ENCODE peak calls at places on chromosomes 6 and 20, in ten cellular contexts. B is tibial artery, O is fibroblast of mammary gland, N is RWPE1, M is lower lobe of right lung, F is heart right ventricle, G is progenitor cell of endocrine pancreas, H is kidney, S is tibial nerve, R is astrocyte. U is an unnamed sample.

GRCh38 chr20:35226775-35227681 is 538 bp downstream of the MMP24 start:
- DNase-seq in H (peak; percentile 75), R (peak; percentile 26), F (peak; percentile 26), N (peak; percentile 70), M (peak; percentile 58), O (peak; percentile 40), G (peak; percentile 74), B (no peak), S (no peak), U (no peak)

GRCh38 chr20:61682998-61683681 is 382.5 kb downstream of the TAF4 start:
- DNase-seq in S (no peak), H (peak; percentile 23), R (no peak), F (no peak), N (no peak), M (no peak), O (peak; percentile 50), G (no peak), B (no peak), U (no peak)

GRCh38 chr6:45148278-45148677 is 179.9 kb upstream of the RUNX2 start:
- DNase-seq in M (no peak), F (no peak), H (no peak), O (peak; percentile 60), R (peak; percentile 12), S (no peak), N (no peak), B (no peak), G (no peak), U (no peak)

GRCh38 chr6:47308223-47308567 is 1.5 kb downstream of the TNFRSF21 start:
- DNase-seq in R (no peak), G (no peak), B (no peak), M (no peak), H (no peak), F (no peak), O (no peak), S (no peak), N (no peak), U (no peak)

GRCh38 chr6:170442596-170442995 is 110.5 kb downstream of the PSMB1 start:
- DNase-seq in B (no peak), F (no peak), O (no peak), M (no peak), R (no peak), G (no peak), S (no peak), H (no peak), N (no peak), U (no peak)

GRCh38 chr6:166289181-166290061 is 18.8 kb downstream of the PRR18 start:
- DNase-seq in O (no peak), G (no peak), S (no peak), N (no peak), R (no peak), M (no peak), B (no peak), F (no peak), H (no peak), U (no peak)

GRCh38 chr6:35170891-35171290 is 29.8 kb upstream of the TCP11 start:
- DNase-seq in B (no peak), H (no peak), G (no peak), S (no peak), R (no peak), F (no peak), O (no peak), N (no peak), M (no peak), U (no peak)

GRCh38 chr20:31713312-31714049 is 9.2 kb downstream of the BCL2L1 start:
- DNase-seq in M (peak; percentile 66), B (peak; percentile 93), H (peak; percentile 94), F (peak; percentile 90), N (peak; percentile 95), S (peak; percentile 75), O (peak; percentile 92), R (peak; percentile 87), G (no peak), U (peak; percentile 86)

GRCh38 chr20:37808752-37809070 is 94.2 kb upstream of the VSTM2L start:
- DNase-seq in O (no peak), N (no peak), R (no peak), M (no peak), B (no peak), F (no peak), S (no peak), G (no peak), H (no peak), U (no peak)

GRCh38 chr6:111975501-111975900 is 78.4 kb upstream of the CCN6 start:
- DNase-seq in N (no peak), G (no peak), M (no peak), S (no peak), R (no peak), F (no peak), H (no peak), B (no peak), O (no peak), U (no peak)

GRCh38 chr6:138275976-138276375 is 57.7 kb upstream of the PBOV1 start:
- DNase-seq in O (no peak), H (no peak), B (no peak), G (no peak), R (no peak), M (no peak), N (no peak), S (no peak), F (no peak), U (no peak)
- TF ChIP-seq CTCF in O (no peak), H (no peak), B (no peak), G (no peak), R (no peak), M (no peak), N (no peak), S (no peak), F (no peak), U (no peak)

GRCh38 chr20:20174089-20174835 is 121.9 kb downstream of the CFAP61 start:
- DNase-seq in N (no peak), F (no peak), B (no peak), G (no peak), H (no peak), M (no peak), R (no peak), S (no peak), O (no peak), U (no peak)
- TF ChIP-seq CTCF in N (no peak), F (no peak), B (no peak), G (peak; percentile 15), H (no peak), M (no peak), R (no peak), S (no peak), O (no peak), U (peak; percentile 12)

GRCh38 chr20:23448167-23448566 is 4.5 kb downstream of the CST11 start:
- DNase-seq in N (no peak), G (no peak), F (no peak), M (no peak), S (no peak), B (no peak), R (no peak), H (no peak), O (no peak), U (no peak)

GRCh38 chr20:23444859-23445258 is 5.4 kb downstream of the CSTL1 start:
- DNase-seq in F (no peak), S (no peak), H (no peak), O (no peak), N (no peak), B (no peak), R (no peak), G (no peak), M (no peak), U (no peak)

GRCh38 chr20:23445596-23446217 is 6.2 kb downstream of the CSTL1 start:
- DNase-seq in F (no peak), N (peak; percentile 48), G (no peak), H (no peak), R (peak; percentile 85), B (no peak), M (no peak), O (peak; percentile 88), S (no peak), U (peak; percentile 94)

GRCh38 chr20:23449400-23449799 is 3.3 kb downstream of the CST11 start:
- DNase-seq in M (no peak), H (no peak), G (no peak), F (no peak), S (no peak), N (no peak), B (no peak), O (no peak), R (no peak), U (no peak)

GRCh38 chr20:23446505-23446904 is 6.2 kb downstream of the CST11 start:
- DNase-seq in G (peak; percentile 26), R (peak; percentile 43), B (no peak), O (peak; percentile 50), S (no peak), N (no peak), M (no peak), H (no peak), F (peak; percentile 43), U (peak; percentile 30)
- TF ChIP-seq CTCF in G (peak; percentile 52), R (peak; percentile 58), B (peak; percentile 22), O (peak; percentile 64), S (no peak), N (no peak), M (peak; percentile 48), H (no peak), F (peak; percentile 58), U (peak; percentile 74)

GRCh38 chr6:134176283-134176975 is 124.0 kb upstream of the SLC2A12 start:
- DNase-seq in N (no peak), G (peak; percentile 29), B (peak; percentile 83), M (peak; percentile 75), H (peak; percentile 92), O (peak; percentile 18), S (no peak), F (peak; percentile 49), R (peak; percentile 58), U (no peak)

GRCh38 chr6:134177236-134177635 is 124.8 kb upstream of the SLC2A12 start:
- DNase-seq in M (no peak), R (no peak), O (no peak), H (no peak), N (no peak), G (no peak), F (no peak), B (no peak), S (no peak), U (no peak)

GRCh38 chr6:134177753-134178229 is 125.4 kb upstream of the SLC2A12 start:
- DNase-seq in O (peak; percentile 83), H (no peak), G (no peak), R (peak; percentile 52), F (no peak), M (no peak), S (no peak), B (no peak), N (no peak), U (peak; percentile 55)

GRCh38 chr6:134175532-134176282 is 123.3 kb upstream of the SLC2A12 start:
- DNase-seq in B (peak; percentile 90), S (peak; percentile 46), G (no peak), R (peak; percentile 60), O (peak; percentile 85), F (peak; percentile 84), M (peak; percentile 87), H (peak; percentile 95), N (peak; percentile 42), U (peak; percentile 78)

DNA sequence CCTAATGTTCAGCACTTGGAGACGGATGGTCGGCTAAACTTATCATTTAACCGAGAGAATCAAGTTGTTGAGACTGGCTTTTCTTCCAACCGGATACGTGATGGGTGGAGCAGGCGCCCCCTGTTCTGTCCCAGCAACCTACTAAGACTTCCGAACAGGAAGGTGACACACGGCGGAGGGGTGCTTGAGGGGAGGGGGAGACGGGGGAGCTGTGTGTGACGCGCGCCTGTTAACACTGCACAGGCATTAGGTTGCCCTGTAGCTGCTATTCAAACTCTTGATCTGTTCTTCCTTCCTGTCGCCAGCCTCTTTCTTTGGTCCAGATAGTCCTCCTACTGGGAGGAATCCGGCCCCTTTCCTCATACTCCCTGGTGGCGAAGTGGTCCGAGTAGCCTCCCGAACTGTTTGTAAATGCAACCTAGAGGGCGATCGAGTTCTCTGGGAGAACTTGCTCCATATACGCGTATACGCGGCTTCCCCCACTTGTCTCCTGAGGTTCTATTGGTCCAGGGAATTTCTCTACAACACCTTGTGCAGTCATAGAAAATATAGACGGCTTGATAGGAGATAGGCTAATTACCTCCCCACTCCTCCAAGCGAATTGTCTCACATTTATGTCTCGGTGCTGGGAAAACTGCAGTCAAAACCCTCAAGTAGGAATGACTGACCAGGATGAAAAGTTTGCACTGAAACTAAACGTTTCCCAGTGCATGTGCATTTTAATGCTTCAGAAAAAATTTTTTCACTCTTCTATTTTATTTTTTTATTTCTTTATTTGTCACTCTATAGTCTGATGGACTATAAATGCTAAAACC is 126.0 kb upstream of the SLC2A12 start:
- DNase-seq in F (peak; percentile 92), H (peak; percentile 93), S (peak; percentile 49), M (peak; percentile 82), R (peak; percentile 87), O (peak; percentile 96), N (peak; percentile 66), G (peak; percentile 49), B (peak; percentile 86), U (peak; percentile 95)
- TF ChIP-seq CTCF in F (peak; percentile 90), H (peak; percentile 76), S (peak; percentile 82), M (peak; percentile 70), R (peak; percentile 94), O (peak; percentile 82), N (peak; percentile 60), G (peak; percentile 80), B (peak; percentile 78), U (peak; percentile 86)